ENCODE peak calls at places on chromosomes 16 and 17, in seven cellular contexts. S, K, B, P, O, N and F are unnamed samples.
A peak's percentile ranks its signal among the peaks of the same experiment; 100 is the strongest.

GRCh38 chr17:74309902-74310301 is 16.1 kb upstream of the KIF19 start:
- DNase-seq in S (no peak), K (no peak), B (no peak), P (no peak), O (no peak), N (no peak), F (no peak)

GRCh38 chr16:26649646-26650045 is 417.1 kb upstream of the C16orf82 start:
- DNase-seq in S (no peak), K (no peak), B (no peak), P (no peak), O (no peak), N (no peak), F (no peak)

GRCh38 chr17:13429201-13429600 is 172.5 kb downstream of the HS3ST3A1 start:
- DNase-seq in S (no peak), K (no peak), B (no peak), P (no peak), O (no peak), N (no peak), F (no peak)

GRCh38 chr16:54178491-54178976 is 108.1 kb downstream of the IRX3 start:
- DNase-seq in S (no peak), K (no peak), B (no peak), P (no peak), O (no peak), N (no peak), F (no peak)

GRCh38 chr16:67883872-67884261 is 818 bp upstream of the NRN1L start:
- DNase-seq in S (peak; percentile 48), K (no peak), B (no peak), P (peak; percentile 62), O (peak; percentile 90), N (peak; percentile 72), F (no peak)

GRCh38 chr16:79367822-79368221 is 232.7 kb downstream of the MAF start:
- DNase-seq in S (no peak), K (no peak), B (no peak), P (no peak), O (no peak), N (no peak), F (no peak)

GRCh38 chr17:11644265-11645212 is 46.3 kb downstream of the DNAH9 start:
- DNase-seq in S (peak; percentile 2), K (no peak), B (peak; percentile 25), P (peak; percentile 81), O (peak; percentile 71), N (peak; percentile 71), F (peak; percentile 50)

GRCh38 chr17:61409301-61410099 is 9.9 kb downstream of the TBX2 start:
- DNase-seq in S (no peak), K (peak; percentile 81), B (no peak), P (peak; percentile 56), O (peak; percentile 73), N (peak; percentile 54), F (no peak)

GRCh38 chr16:79415983-79416641 is 184.4 kb downstream of the MAF start:
- DNase-seq in S (no peak), K (no peak), B (no peak), P (no peak), O (no peak), N (no peak), F (no peak)

GRCh38 chr16:23306199-23307100 is 4.3 kb downstream of the SCNN1B start:
- DNase-seq in S (no peak), K (no peak), B (no peak), P (no peak), O (no peak), N (no peak), F (no peak)

GRCh38 chr17:44830359-44831269 is 527 bp upstream of the GJC1 start:
- DNase-seq in S (peak; percentile 29), K (no peak), B (peak; percentile 67), P (no peak), O (peak; percentile 92), N (peak; percentile 10), F (no peak)

GRCh38 chr16:29903579-29903978 is 3.3 kb downstream of the ASPHD1 start:
- DNase-seq in S (no peak), K (no peak), B (no peak), P (no peak), O (no peak), N (no peak), F (no peak)

GRCh38 chr17:29042679-29043538 is at the start of gene PIPOX:
- DNase-seq in S (peak; percentile 54), K (no peak), B (peak; percentile 94), P (no peak), O (peak; percentile 98), N (peak; percentile 15), F (no peak)

GRCh38 chr17:43316522-43317142 is 82.2 kb upstream of the ARL4D start:
- DNase-seq in S (no peak), K (peak; percentile 73), B (no peak), P (no peak), O (peak; percentile 36), N (no peak), F (no peak)

GRCh38 chr17:49821916-49822315 is 26.0 kb downstream of the TAC4 start:
- DNase-seq in S (no peak), K (no peak), B (no peak), P (peak; percentile 78), O (no peak), N (no peak), F (no peak)

GRCh38 chr16:19410435-19411153 is 7.1 kb upstream of the TMC5 start:
- DNase-seq in S (no peak), K (no peak), B (peak; percentile 47), P (peak; percentile 58), O (peak; percentile 88), N (peak; percentile 77), F (no peak)

GRCh38 chr16:1890024-1890700 is 18.2 kb upstream of the MEIOB start:
- DNase-seq in S (no peak), K (no peak), B (no peak), P (no peak), O (no peak), N (no peak), F (no peak)

GRCh38 chr16:88633684-88634140 is 4.7 kb upstream of the IL17C start:
- DNase-seq in S (peak; percentile 7), K (no peak), B (no peak), P (no peak), O (peak; percentile 86), N (peak; percentile 60), F (no peak)

GRCh38 chr17:78032166-78032565 is 73.7 kb downstream of the TNRC6C start:
- DNase-seq in S (no peak), K (no peak), B (no peak), P (no peak), O (no peak), N (no peak), F (no peak)

GRCh38 chr17:75587718-75588545 is at the start of gene MYO15B:
- DNase-seq in S (peak; percentile 40), K (no peak), B (no peak), P (no peak), O (peak; percentile 79), N (peak; percentile 71), F (no peak)

GRCh38 chr16:74321356-74321755 is 24.7 kb downstream of the PSMD7 start:
- DNase-seq in S (no peak), K (no peak), B (no peak), P (peak; percentile 43), O (no peak), N (no peak), F (no peak)

GRCh38 chr16:75861981-75862380 is 135.7 kb upstream of the CPHXL start:
- DNase-seq in S (no peak), K (no peak), B (no peak), P (no peak), O (no peak), N (no peak), F (no peak)

GRCh38 chr17:12352127-12352526 is 313.6 kb upstream of the MYOCD start:
- DNase-seq in S (no peak), K (no peak), B (no peak), P (no peak), O (no peak), N (no peak), F (no peak)

GRCh38 chr16:56662357-56663354 is 4.9 kb downstream of the MT1F start:
- DNase-seq in S (no peak), K (no peak), B (no peak), P (no peak), O (peak; percentile 65), N (no peak), F (no peak)

GRCh38 chr16:55370762-55371482 is 46.9 kb downstream of the IRX6 start:
- DNase-seq in S (no peak), K (peak; percentile 88), B (peak; percentile 27), P (peak; percentile 60), O (peak; percentile 84), N (peak; percentile 15), F (no peak)

GRCh38 chr16:88437367-88437964 is 15.6 kb upstream of the ZFPM1 start:
- DNase-seq in S (peak; percentile 17), K (no peak), B (peak; percentile 44), P (no peak), O (peak; percentile 92), N (peak; percentile 63), F (no peak)

DNA sequence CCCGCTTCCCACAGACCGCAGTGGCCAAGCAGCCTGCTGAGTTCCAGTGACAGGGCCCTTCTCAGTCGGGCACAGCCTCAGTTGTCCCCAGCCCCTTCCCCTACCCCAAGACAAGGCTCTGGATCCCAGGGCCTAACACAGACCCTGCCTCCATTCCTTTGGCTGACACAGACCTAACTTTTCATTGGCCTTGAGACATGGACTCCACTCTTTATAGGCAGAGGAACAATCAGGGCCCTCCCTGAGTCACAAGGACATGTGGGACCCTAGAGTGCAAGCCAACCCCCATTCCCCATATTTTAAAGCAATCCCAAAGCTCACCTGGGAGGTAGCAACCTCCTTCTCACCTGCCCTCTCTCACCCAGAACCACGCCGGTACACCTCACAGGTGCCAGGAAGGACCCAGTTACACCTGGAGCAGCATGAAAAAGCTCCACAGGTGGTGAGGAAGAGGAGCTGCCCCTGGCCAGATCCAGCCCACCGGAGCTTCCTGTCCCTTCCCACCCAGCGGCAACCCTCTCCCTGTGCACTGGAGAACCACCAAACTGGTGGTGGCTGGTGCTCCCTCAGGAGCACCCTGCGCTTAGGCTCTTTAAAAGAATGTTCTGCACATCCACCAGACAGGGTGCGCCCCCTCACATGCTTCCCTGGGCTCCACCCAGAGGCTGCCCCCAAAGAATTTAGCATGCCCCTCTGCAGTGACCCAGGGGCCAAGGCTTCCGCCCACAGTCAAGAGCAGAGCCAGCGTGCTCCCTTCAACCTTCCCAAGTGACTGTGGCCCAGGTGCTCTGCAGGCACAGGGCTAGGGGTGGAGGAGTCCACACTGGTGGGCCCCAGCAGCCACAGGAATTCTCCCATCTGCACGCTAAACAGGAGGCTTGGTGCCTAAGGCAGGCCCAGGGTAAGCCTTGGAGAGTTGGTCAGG is 3.4 kb downstream of the MNT start:
- DNase-seq in S (no peak), K (no peak), B (no peak), P (no peak), O (no peak), N (no peak), F (no peak)
- H3K4me1 ChIP-seq in S (peaks cover 39% of the 10 kb centered on the region), K (peaks cover 61% of the 10 kb centered on the region), B (peaks cover 11% of the 10 kb centered on the region), P (peaks cover 44% of the 10 kb centered on the region), O (peaks cover 28% of the 10 kb centered on the region), N (peaks cover 58% of the 10 kb centered on the region), F (peaks cover 34% of the 10 kb centered on the region)

GRCh38 chr17:8409966-8410881 is 12.6 kb upstream of the RNF222 start:
- DNase-seq in S (peak; percentile 84), K (peak; percentile 90), B (peak; percentile 82), P (peak; percentile 83), O (peak; percentile 96), N (peak; percentile 91), F (peak; percentile 71)
- TF ChIP-seq POLR2AphosphoS5 in S (no peak), K (no peak), B (no peak), P (peak; percentile 71), O (no peak), N (no peak), F (no peak)

GRCh38 chr17:81398855-81399451 is 3.7 kb downstream of the BAHCC1 start:
- DNase-seq in S (peak; percentile 39), K (no peak), B (no peak), P (no peak), O (no peak), N (no peak), F (no peak)
- H3K27ac ChIP-seq in S (peak overlapping the region; percentile 85), K (peak overlapping the region; percentile 96), B (no peak overlapping the region), P (peak overlapping the region; percentile 86), O (no peak overlapping the region), N (peak overlapping the region; percentile 98), F (peak overlapping the region; percentile 96)

GRCh38 chr16:2985893-2986355 is 5.7 kb upstream of the PKMYT1 start:
- DNase-seq in S (no peak), K (no peak), B (no peak), P (no peak), O (no peak), N (no peak), F (no peak)
- H3K4me1 ChIP-seq in S (peaks cover 2% of the 10 kb centered on the region), K (peaks cover 36% of the 10 kb centered on the region), B (peaks cover 3% of the 10 kb centered on the region), P (no peaks in the 10 kb centered on the region), O (peaks cover 36% of the 10 kb centered on the region), N (peaks cover 16% of the 10 kb centered on the region), F (peaks cover 16% of the 10 kb centered on the region)